ENCODE peak calls at places on chromosomes 4 and X, in four cellular contexts. One of them, this sample, is unnamed.

GRCh38 chrX:124414281-124414680 is 67.9 kb downstream of the SH2D1A start:
- DNase-seq in HCT116: no peak
- DNase-seq in PC-3: no peak
- DNase-seq in GM23248: no peak
- DNase-seq in this sample: no peak

GRCh38 chr4:3791910-3792542 is 25.8 kb downstream of the ADRA2C start:
- DNase-seq in HCT116: no peak
- DNase-seq in PC-3: peak
- DNase-seq in GM23248: peak
- DNase-seq in this sample: peak

GRCh38 chrX:2928583-2929434 is at the start of gene ARSD:
- DNase-seq in HCT116: peak
- DNase-seq in PC-3: peak
- DNase-seq in GM23248: peak
- DNase-seq in this sample: peak

GRCh38 chr4:75054089-75054488 is 121.2 kb downstream of the PARM1 start:
- DNase-seq in HCT116: no peak
- DNase-seq in PC-3: no peak
- DNase-seq in GM23248: no peak
- DNase-seq in this sample: no peak

GRCh38 chrX:40524423-40524822 is 56.3 kb upstream of the ATP6AP2 start:
- DNase-seq in HCT116: no peak
- DNase-seq in PC-3: no peak
- DNase-seq in GM23248: peak
- DNase-seq in this sample: no peak

GRCh38 chrX:13470680-13470967 is 98.8 kb upstream of the EGFL6 start:
- DNase-seq in HCT116: no peak
- DNase-seq in PC-3: no peak
- DNase-seq in GM23248: no peak
- DNase-seq in this sample: peak

GRCh38 chr4:113145519-113146291 is 96.3 kb downstream of the ANK2 start:
- DNase-seq in HCT116: no peak
- DNase-seq in PC-3: no peak
- DNase-seq in GM23248: peak
- DNase-seq in this sample: peak

GRCh38 chrX:67544281-67544680 is 460 bp downstream of the AR start:
- DNase-seq in HCT116: no peak
- DNase-seq in PC-3: no peak
- DNase-seq in GM23248: peak
- DNase-seq in this sample: peak

GRCh38 chr4:1983846-1984405 is 24.8 kb downstream of the NELFA start:
- DNase-seq in HCT116: no peak
- DNase-seq in PC-3: no peak
- DNase-seq in GM23248: no peak
- DNase-seq in this sample: no peak

GRCh38 chr4:145805490-145805889 is 125.5 kb downstream of the C4orf51 start:
- DNase-seq in HCT116: no peak
- DNase-seq in PC-3: no peak
- DNase-seq in GM23248: no peak
- DNase-seq in this sample: no peak

GRCh38 chrX:153573999-153574398 is 24.9 kb downstream of the CCNQ start:
- DNase-seq in HCT116: no peak
- DNase-seq in PC-3: peak
- DNase-seq in GM23248: peak
- DNase-seq in this sample: no peak

GRCh38 chr4:84224522-84224921 is 274.6 kb downstream of the NKX6-1 start:
- DNase-seq in HCT116: no peak
- DNase-seq in PC-3: no peak
- DNase-seq in GM23248: no peak
- DNase-seq in this sample: peak

GRCh38 chr4:84218002-84218401 is 281.1 kb downstream of the NKX6-1 start:
- DNase-seq in HCT116: no peak
- DNase-seq in PC-3: no peak
- DNase-seq in GM23248: no peak
- DNase-seq in this sample: peak

GRCh38 chr4:84215218-84215617 is 283.9 kb downstream of the NKX6-1 start:
- DNase-seq in HCT116: no peak
- DNase-seq in PC-3: peak
- DNase-seq in GM23248: no peak
- DNase-seq in this sample: no peak

GRCh38 chr4:84221704-84222103 is 277.4 kb downstream of the NKX6-1 start:
- DNase-seq in HCT116: no peak
- DNase-seq in PC-3: no peak
- DNase-seq in GM23248: no peak
- DNase-seq in this sample: no peak

GRCh38 chr4:84220990-84221389 is 278.1 kb downstream of the NKX6-1 start:
- DNase-seq in HCT116: no peak
- DNase-seq in PC-3: no peak
- DNase-seq in GM23248: no peak
- DNase-seq in this sample: no peak
- TF ChIP-seq EZH2 in HCT116: no peak
- TF ChIP-seq EZH2 in PC-3: no peak
- TF ChIP-seq EZH2 in GM23248: no peak
- TF ChIP-seq EZH2 in this sample: no peak

GRCh38 chrX:15464704-15465103 is 28.4 kb downstream of the PIR start:
- DNase-seq in HCT116: no peak
- DNase-seq in PC-3: peak
- DNase-seq in GM23248: peak
- DNase-seq in this sample: no peak

GRCh38 chrX:15468036-15468435 is 25.1 kb downstream of the PIR start:
- DNase-seq in HCT116: no peak
- DNase-seq in PC-3: peak
- DNase-seq in GM23248: peak
- DNase-seq in this sample: peak

GRCh38 chrX:15469613-15470012 is 23.5 kb downstream of the PIR start:
- DNase-seq in HCT116: no peak
- DNase-seq in PC-3: no peak
- DNase-seq in GM23248: no peak
- DNase-seq in this sample: no peak

GRCh38 chrX:15465347-15465746 is 27.8 kb downstream of the PIR start:
- DNase-seq in HCT116: no peak
- DNase-seq in PC-3: no peak
- DNase-seq in GM23248: peak
- DNase-seq in this sample: no peak

GRCh38 chrX:15465896-15466651 is 27.1 kb downstream of the PIR start:
- DNase-seq in HCT116: no peak
- DNase-seq in PC-3: peak
- DNase-seq in GM23248: peak
- DNase-seq in this sample: peak
- TF ChIP-seq EZH2phosphoT487 in HCT116: no peak
- TF ChIP-seq EZH2phosphoT487 in PC-3: no peak
- TF ChIP-seq EZH2phosphoT487 in GM23248: no peak
- TF ChIP-seq EZH2phosphoT487 in this sample: no peak

GRCh38 chr4:165874072-165874798 is 1.2 kb downstream of the TLL1 start:
- DNase-seq in HCT116: no peak
- DNase-seq in PC-3: peak
- DNase-seq in GM23248: no peak
- DNase-seq in this sample: peak

GRCh38 chr4:165874799-165875371 is 1.8 kb downstream of the TLL1 start:
- DNase-seq in HCT116: no peak
- DNase-seq in PC-3: peak
- DNase-seq in GM23248: no peak
- DNase-seq in this sample: peak

GRCh38 chr4:165875446-165875845 is 2.4 kb downstream of the TLL1 start:
- DNase-seq in HCT116: no peak
- DNase-seq in PC-3: no peak
- DNase-seq in GM23248: no peak
- DNase-seq in this sample: no peak

GRCh38 chr4:165872443-165873297 is at the start of gene TLL1:
- DNase-seq in HCT116: no peak
- DNase-seq in PC-3: peak
- DNase-seq in GM23248: no peak
- DNase-seq in this sample: peak

DNA sequence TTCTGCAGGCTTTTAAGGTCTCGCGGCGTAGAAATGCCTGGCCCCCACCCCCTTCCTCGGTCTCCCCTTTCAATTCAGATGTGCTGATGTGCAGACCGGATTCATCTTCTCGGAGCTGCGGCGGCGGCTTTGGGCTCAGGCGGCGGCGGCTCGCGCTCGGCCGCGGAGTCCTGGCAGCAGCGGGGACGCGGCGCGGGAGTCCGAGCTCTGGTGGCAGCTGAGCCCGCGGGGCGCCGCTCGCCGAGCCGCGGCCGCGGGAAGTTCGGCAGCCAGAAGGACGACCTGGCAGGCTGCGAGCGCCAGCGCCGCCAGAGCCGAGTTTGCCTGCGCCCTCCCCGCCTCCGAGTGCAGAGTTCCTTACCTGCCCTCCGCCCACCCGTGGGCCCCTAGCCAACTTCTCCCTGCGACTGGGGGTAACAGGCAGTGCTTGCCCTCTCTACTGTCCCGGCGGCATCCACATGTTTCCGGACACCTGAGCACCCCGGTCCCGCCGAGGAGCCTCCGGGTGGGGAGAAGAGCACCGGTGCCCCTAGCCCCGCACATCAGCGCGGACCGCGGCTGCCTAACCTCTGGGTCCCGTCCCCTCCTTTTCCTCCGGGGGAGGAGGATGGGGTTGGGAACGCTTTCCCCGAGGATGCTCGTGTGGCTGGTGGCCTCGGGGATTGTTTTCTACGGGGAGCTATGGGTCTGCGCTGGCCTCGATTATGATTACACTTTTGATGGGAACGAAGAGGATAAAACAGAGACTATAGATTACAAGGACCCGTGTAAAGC is 448 bp downstream of the TLL1 start:
- DNase-seq in HCT116: no peak
- DNase-seq in PC-3: peak
- DNase-seq in GM23248: peak
- DNase-seq in this sample: peak
- TF ChIP-seq EZH2 in HCT116: no peak
- TF ChIP-seq EZH2 in PC-3: no peak
- TF ChIP-seq EZH2 in GM23248: no peak
- TF ChIP-seq EZH2 in this sample: peak

GRCh38 chrX:30488092-30488491 is 89.5 kb downstream of the TASL start:
- DNase-seq in HCT116: peak
- DNase-seq in PC-3: peak
- DNase-seq in GM23248: peak
- DNase-seq in this sample: peak
- TF ChIP-seq EZH2phosphoT487 in HCT116: no peak
- TF ChIP-seq EZH2phosphoT487 in PC-3: no peak
- TF ChIP-seq EZH2phosphoT487 in GM23248: no peak
- TF ChIP-seq EZH2phosphoT487 in this sample: no peak

GRCh38 chr4:13533670-13534343 is 10.5 kb downstream of the NKX3-2 start:
- DNase-seq in HCT116: no peak
- DNase-seq in PC-3: no peak
- DNase-seq in GM23248: no peak
- DNase-seq in this sample: no peak
- TF ChIP-seq EZH2 in HCT116: no peak
- TF ChIP-seq EZH2 in PC-3: no peak
- TF ChIP-seq EZH2 in GM23248: no peak
- TF ChIP-seq EZH2 in this sample: no peak

DNA sequence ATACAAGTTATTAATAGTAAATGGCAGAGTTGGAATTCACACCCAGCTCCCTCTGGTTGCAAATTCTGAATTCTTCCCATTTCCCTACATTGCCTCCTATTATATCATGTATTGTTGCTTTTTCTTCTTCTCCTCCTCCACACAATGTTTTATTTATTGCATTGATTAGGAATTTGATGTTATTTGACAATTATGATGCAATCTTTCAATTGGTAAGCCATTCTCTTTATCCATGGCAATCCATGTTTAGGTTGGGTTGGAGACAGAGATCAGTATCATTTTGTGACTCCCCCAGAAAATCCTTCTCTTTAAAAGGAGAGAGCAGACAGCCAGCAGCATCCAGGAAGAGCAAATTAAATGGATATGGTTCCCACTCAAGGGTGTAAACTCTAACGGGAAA is 30.5 kb downstream of the TTC29 start:
- DNase-seq in HCT116: no peak
- DNase-seq in PC-3: no peak
- DNase-seq in GM23248: no peak
- DNase-seq in this sample: no peak
- TF ChIP-seq EZH2phosphoT487 in HCT116: no peak
- TF ChIP-seq EZH2phosphoT487 in PC-3: no peak
- TF ChIP-seq EZH2phosphoT487 in GM23248: no peak
- TF ChIP-seq EZH2phosphoT487 in this sample: no peak